ENCODE peak calls at places on chromosomes 16 and 17, in nine cellular contexts. Y is stomach, O is lower leg skin, A is osteoblast, P is A549, F is HFF-Myc, V is transverse colon, K is cardiac muscle cell, R is IMR-90. Q is an unnamed sample.

GRCh38 chr16:2339521-2340484 is 725 bp downstream of the ABCA3 start:
- DNase-seq in Y (peak; percentile 58), O (peak; percentile 89), A (peak; percentile 68), P (peak; percentile 58), F (no peak), V (peak; percentile 60), K (peak; percentile 75), R (no peak), Q (no peak)

GRCh38 chr16:49952386-49952785 is 72.6 kb upstream of the CNEP1R1 start:
- DNase-seq in Y (no peak), O (no peak), A (no peak), P (peak; percentile 16), F (no peak), V (no peak), K (no peak), R (no peak), Q (peak; percentile 52)

GRCh38 chr17:12403881-12404398 is 261.8 kb upstream of the MYOCD start:
- DNase-seq in Y (no peak), O (no peak), A (no peak), P (no peak), F (no peak), V (no peak), K (no peak), R (no peak), Q (no peak)

GRCh38 chr17:61448042-61448441 is 4.2 kb upstream of the TBX4 start:
- DNase-seq in Y (no peak), O (no peak), A (no peak), P (no peak), F (no peak), V (no peak), K (no peak), R (no peak), Q (no peak)

GRCh38 chr16:31033709-31034492 is 543 bp downstream of the STX4 start:
- DNase-seq in Y (peak; percentile 93), O (peak; percentile 98), A (peak; percentile 99), P (peak; percentile 82), F (peak; percentile 39), V (peak; percentile 94), K (peak; percentile 88), R (peak; percentile 70), Q (peak; percentile 85)

GRCh38 chr17:69874220-69874670 is 200.8 kb upstream of the KCNJ16 start:
- DNase-seq in Y (no peak), O (no peak), A (peak; percentile 60), P (no peak), F (peak; percentile 41), V (no peak), K (no peak), R (peak; percentile 87), Q (peak; percentile 88)

GRCh38 chr16:22933173-22933572 is 119.2 kb downstream of the HS3ST2 start:
- DNase-seq in Y (no peak), O (no peak), A (no peak), P (no peak), F (no peak), V (no peak), K (peak; percentile 23), R (no peak), Q (no peak)

GRCh38 chr17:44210342-44211192 is 8.9 kb downstream of the UBTF start:
- DNase-seq in Y (peak; percentile 92), O (peak; percentile 98), A (peak; percentile 100), P (peak; percentile 84), F (no peak), V (peak; percentile 92), K (peak; percentile 88), R (peak; percentile 85), Q (peak; percentile 89)

GRCh38 chr16:84292032-84292431 is 2.6 kb upstream of the WFDC1 start:
- DNase-seq in Y (no peak), O (no peak), A (no peak), P (no peak), F (no peak), V (no peak), K (no peak), R (no peak), Q (peak; percentile 18)

GRCh38 chr17:77783991-77784820 is 174.3 kb upstream of the TNRC6C start:
- DNase-seq in Y (no peak), O (no peak), A (peak; percentile 78), P (no peak), F (no peak), V (no peak), K (no peak), R (no peak), Q (no peak)

GRCh38 chr17:10048951-10049350 is 143.9 kb upstream of the RCVRN start:
- DNase-seq in Y (no peak), O (no peak), A (no peak), P (no peak), F (no peak), V (no peak), K (no peak), R (no peak), Q (no peak)

GRCh38 chr16:4372578-4373355 is 1.1 kb downstream of the VASN start:
- DNase-seq in Y (peak; percentile 54), O (no peak), A (peak; percentile 98), P (peak; percentile 82), F (no peak), V (no peak), K (no peak), R (peak; percentile 79), Q (no peak)

GRCh38 chr17:55316499-55316898 is 51.7 kb downstream of the HLF start:
- DNase-seq in Y (no peak), O (no peak), A (no peak), P (no peak), F (no peak), V (no peak), K (no peak), R (no peak), Q (no peak)

GRCh38 chr17:80901319-80901718 is 90.3 kb upstream of the CHMP6 start:
- DNase-seq in Y (no peak), O (no peak), A (peak; percentile 79), P (no peak), F (no peak), V (no peak), K (no peak), R (peak; percentile 7), Q (no peak)

GRCh38 chr17:48014603-48015037 is 23.0 kb downstream of the COPZ2 start:
- DNase-seq in Y (no peak), O (no peak), A (no peak), P (no peak), F (no peak), V (no peak), K (no peak), R (no peak), Q (no peak)

GRCh38 chr17:14304222-14304844 is 3.5 kb downstream of the HS3ST3B1 start:
- DNase-seq in Y (no peak), O (peak; percentile 39), A (peak; percentile 84), P (no peak), F (no peak), V (no peak), K (no peak), R (no peak), Q (peak; percentile 17)
- H3K4me3 ChIP-seq in Y (peak overlapping the region; percentile 6), O (no peak overlapping the region), A (peak overlapping the region; percentile 96), P (no peak overlapping the region), F (peak overlapping the region; percentile 98), V (no peak overlapping the region), K (peak overlapping the region; percentile 67), R (peak overlapping the region; percentile 95), Q (peak overlapping the region; percentile 77)

GRCh38 chr17:65699459-65699858 is 138.0 kb upstream of the AXIN2 start:
- DNase-seq in Y (no peak), O (no peak), A (no peak), P (no peak), F (no peak), V (no peak), K (no peak), R (no peak), Q (no peak)

GRCh38 chr17:65694601-65695000 is 133.2 kb upstream of the AXIN2 start:
- DNase-seq in Y (no peak), O (no peak), A (no peak), P (no peak), F (no peak), V (no peak), K (no peak), R (no peak), Q (peak; percentile 61)

GRCh38 chr17:65697661-65698060 is 136.2 kb upstream of the AXIN2 start:
- DNase-seq in Y (no peak), O (no peak), A (no peak), P (no peak), F (no peak), V (peak; percentile 38), K (no peak), R (no peak), Q (peak; percentile 7)

GRCh38 chr17:65698381-65699061 is 137.1 kb upstream of the AXIN2 start:
- DNase-seq in Y (no peak), O (no peak), A (peak; percentile 21), P (peak; percentile 48), F (no peak), V (no peak), K (peak; percentile 54), R (peak; percentile 76), Q (peak; percentile 89)

DNA sequence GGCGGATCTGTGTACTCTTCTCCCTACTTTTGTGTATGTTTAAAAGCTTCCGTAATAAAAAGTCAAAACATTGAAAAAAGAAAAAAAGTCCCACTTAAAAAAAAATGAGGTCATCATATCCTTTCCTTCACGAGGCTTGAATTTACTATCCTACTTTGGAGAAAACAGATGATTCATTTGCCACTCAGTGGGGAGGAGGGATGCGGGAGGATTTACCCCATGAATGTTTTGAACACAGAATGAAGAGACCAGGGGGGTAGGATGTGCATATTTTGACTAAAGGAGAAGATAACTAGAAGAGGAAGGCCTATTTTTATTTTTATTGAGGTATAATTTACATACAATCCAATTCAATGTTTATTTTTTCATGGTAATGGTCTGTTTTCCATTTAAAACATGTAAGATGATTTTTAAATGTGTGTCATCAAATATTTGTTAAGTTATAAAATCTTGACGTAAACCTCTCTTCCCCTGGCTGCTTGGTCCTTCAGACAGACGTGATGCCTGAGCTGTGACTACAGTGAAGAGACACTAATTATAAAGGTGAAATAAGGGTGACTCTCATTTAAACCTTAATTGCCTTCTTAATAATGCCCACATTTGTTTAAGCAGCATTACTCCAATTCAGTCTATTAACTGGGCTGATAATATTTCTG is 135.4 kb upstream of the AXIN2 start:
- DNase-seq in Y (no peak), O (no peak), A (peak; percentile 75), P (no peak), F (peak; percentile 39), V (no peak), K (no peak), R (peak; percentile 65), Q (peak; percentile 75)
- H3K4me3 ChIP-seq in Y (no peak overlapping the region), O (no peak overlapping the region), A (no peak overlapping the region), P (no peak overlapping the region), F (no peak overlapping the region), V (no peak overlapping the region), K (no peak overlapping the region), R (no peak overlapping the region), Q (no peak overlapping the region)

DNA sequence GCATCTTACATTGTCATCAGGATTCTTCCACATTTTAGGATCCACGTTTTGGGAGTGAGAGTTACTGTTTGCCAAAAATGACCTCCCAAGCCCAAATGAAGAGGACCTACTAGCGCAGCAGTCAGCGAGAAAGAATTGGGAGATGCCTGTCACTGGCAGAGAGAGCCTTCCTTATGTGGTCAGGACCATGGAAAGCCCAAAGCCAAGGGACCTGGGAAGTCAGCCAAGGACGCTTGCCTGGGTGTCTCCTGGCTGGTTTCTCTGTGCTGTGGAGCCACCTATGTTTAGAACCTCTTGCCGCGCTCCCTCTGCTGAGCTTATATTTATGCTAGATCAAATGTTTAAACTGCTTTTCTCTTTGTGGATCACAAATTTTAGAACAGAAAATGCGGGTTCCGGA is 24.9 kb upstream of the RHBDL3 start:
- DNase-seq in Y (no peak), O (peak; percentile 53), A (peak; percentile 87), P (no peak), F (peak; percentile 2), V (no peak), K (peak; percentile 61), R (no peak), Q (peak; percentile 43)
- H3K4me3 ChIP-seq in Y (no peak overlapping the region), O (no peak overlapping the region), A (no peak overlapping the region), P (no peak overlapping the region), F (no peak overlapping the region), V (no peak overlapping the region), K (no peak overlapping the region), R (no peak overlapping the region), Q (no peak overlapping the region)

GRCh38 chr16:69482410-69482951 is 58.1 kb downstream of the CYB5B start:
- DNase-seq in Y (peak; percentile 37), O (peak; percentile 93), A (peak; percentile 91), P (no peak), F (no peak), V (no peak), K (no peak), R (peak; percentile 27), Q (peak; percentile 58)
- H3K4me3 ChIP-seq in Y (peak overlapping the region; percentile 2), O (no peak overlapping the region), A (peak overlapping the region; percentile 48), P (no peak overlapping the region), F (no peak overlapping the region), V (no peak overlapping the region), K (no peak overlapping the region), R (no peak overlapping the region), Q (no peak overlapping the region)